ENCODE peak calls at places on chromosomes 4 and X, in seven cellular contexts. W, Q, T, D, S, Y and I are unnamed samples.

GRCh38 chr4:157151711-157152110 is 68.8 kb upstream of the GRIA2 start:
- DNase-seq in Q (no peak), S (no peak), T (no peak), W (no peak), Y (no peak), D (no peak), I (no peak)

GRCh38 chr4:152970102-152970820 is 34.1 kb downstream of the FHDC1 start:
- DNase-seq in T (no peak), W (no peak), S (no peak), Y (no peak), D (no peak), Q (no peak), I (no peak)

GRCh38 chr4:103887191-103887590 is 167.4 kb upstream of the TACR3 start:
- DNase-seq in Q (no peak), D (no peak), Y (no peak), T (no peak), S (no peak), W (no peak), I (no peak)

GRCh38 chrX:39309018-39309620 is 507.9 kb downstream of the MID1IP1 start:
- DNase-seq in T (no peak), Y (peak; percentile 32), D (no peak), W (peak; percentile 51), S (peak; percentile 10), Q (no peak), I (no peak)

GRCh38 chrX:39736219-39737211 is 361.2 kb downstream of the BCOR start:
- DNase-seq in D (peak; percentile 92), T (peak; percentile 33), Y (peak; percentile 76), W (peak; percentile 67), Q (peak; percentile 89), S (no peak), I (peak; percentile 83)

GRCh38 chr4:109044446-109044845 is 258.0 kb downstream of the COL25A1 start:
- DNase-seq in W (no peak), D (no peak), S (no peak), Y (no peak), Q (no peak), T (no peak), I (no peak)

GRCh38 chr4:164997324-164997723 is 19.9 kb upstream of the TRIM61 start:
- DNase-seq in T (no peak), D (no peak), Y (no peak), Q (no peak), S (no peak), W (no peak), I (no peak)

GRCh38 chr4:110510955-110511544 is 35.1 kb downstream of the ENPEP start:
- DNase-seq in W (no peak), T (peak; percentile 11), D (no peak), Y (no peak), S (no peak), Q (no peak), I (no peak)

GRCh38 chr4:179307297-179308136 is 1865.3 kb upstream of the AGA start:
- DNase-seq in D (no peak), S (peak; percentile 30), Y (no peak), W (no peak), T (peak; percentile 1), Q (no peak), I (no peak)

GRCh38 chr4:81290818-81291217 is 75.8 kb upstream of the PRKG2 start:
- DNase-seq in S (no peak), W (no peak), Y (no peak), Q (no peak), T (no peak), D (no peak), I (no peak)

GRCh38 chr4:77798385-77798784 is 20.8 kb downstream of the CNOT6L start:
- DNase-seq in S (no peak), W (no peak), Q (no peak), Y (no peak), T (no peak), D (no peak), I (no peak)

GRCh38 chr4:66606215-66606614 is 935.9 kb upstream of the EPHA5 start:
- DNase-seq in S (no peak), D (no peak), T (no peak), W (no peak), Y (no peak), Q (no peak), I (no peak)

GRCh38 chr4:29243054-29243453 is 1477.1 kb upstream of the PCDH7 start:
- DNase-seq in W (no peak), Q (no peak), S (no peak), Y (no peak), D (no peak), T (no peak), I (no peak)

GRCh38 chrX:51976503-51976902 is 83.1 kb downstream of the MAGED1 start:
- DNase-seq in T (no peak), W (no peak), D (no peak), S (no peak), Q (no peak), Y (no peak), I (no peak)

GRCh38 chr4:6506616-6507140 is 34.3 kb upstream of the PPP2R2C start:
- DNase-seq in D (no peak), Y (no peak), Q (no peak), W (no peak), S (no peak), T (no peak), I (no peak)

GRCh38 chr4:158099686-158100085 is 73.1 kb downstream of the GASK1B start:
- DNase-seq in Q (no peak), D (no peak), S (no peak), T (no peak), Y (no peak), W (no peak), I (no peak)

GRCh38 chr4:108155373-108155772 is 13.4 kb downstream of the LEF1 start:
- DNase-seq in S (no peak), D (no peak), Q (no peak), Y (no peak), T (no peak), W (no peak), I (no peak)

GRCh38 chr4:142850478-142850877 is 4.4 kb upstream of the INPP4B start:
- DNase-seq in W (no peak), T (no peak), Q (no peak), Y (no peak), D (no peak), S (no peak), I (no peak)

GRCh38 chrX:8049827-8050226 is 121.2 kb downstream of the VCX2 start:
- DNase-seq in D (no peak), T (no peak), S (no peak), Q (no peak), W (no peak), Y (no peak), I (no peak)

GRCh38 chr4:92381640-92382039 is 77.9 kb downstream of the GRID2 start:
- DNase-seq in Y (no peak), S (no peak), T (no peak), Q (no peak), W (no peak), D (no peak), I (no peak)

GRCh38 chr4:112648263-112649054 is 11.5 kb downstream of the LARP7 start:
- DNase-seq in Q (no peak), S (no peak), W (no peak), D (no peak), T (no peak), Y (no peak), I (no peak)

GRCh38 chr4:149980125-149980682 is 98.0 kb upstream of the DCLK2 start:
- DNase-seq in D (no peak), W (no peak), T (no peak), S (no peak), Q (no peak), Y (no peak), I (no peak)

GRCh38 chrX:152601848-152602616 is 35.7 kb upstream of the GABRQ start:
- DNase-seq in W (no peak), T (no peak), Y (no peak), S (peak; percentile 4), D (no peak), Q (no peak), I (no peak)

GRCh38 chr4:122606364-122607043 is 14.4 kb downstream of the IL21 start:
- DNase-seq in T (no peak), S (no peak), Q (no peak), Y (no peak), D (no peak), W (no peak), I (no peak)

DNA sequence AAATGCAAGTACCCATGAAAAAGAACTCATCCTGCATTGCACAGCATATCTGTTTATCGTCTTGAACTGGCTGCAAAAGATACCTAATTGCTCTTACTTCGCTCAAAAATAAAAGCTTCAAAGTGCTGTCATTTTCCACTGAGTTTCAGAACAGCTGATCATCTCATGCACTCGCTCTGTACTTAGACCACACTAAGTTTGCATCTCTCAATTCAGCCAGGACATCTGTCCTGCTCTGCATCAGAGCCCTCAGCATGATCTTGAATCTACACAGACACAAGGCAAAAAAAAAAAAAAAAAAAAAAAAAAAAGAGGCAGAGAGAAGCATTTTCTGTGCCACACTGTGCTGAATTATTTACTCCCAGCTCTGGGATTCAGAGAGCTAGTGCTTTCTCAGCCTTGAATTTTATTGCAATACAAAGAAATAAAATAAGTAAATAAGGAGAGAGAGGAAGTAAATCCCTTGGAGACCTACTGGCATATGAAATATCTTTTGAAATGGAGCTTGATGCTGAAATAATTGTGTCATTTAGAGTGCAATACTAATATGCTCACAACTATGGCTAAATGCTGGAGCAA is 81.3 kb downstream of the PPP1R2C start:
- DNase-seq in D (no peak), T (no peak), Q (no peak), S (no peak), W (no peak), Y (no peak), I (no peak)
- H3K27ac ChIP-seq in D (no peak overlapping the region), T (no peak overlapping the region), Q (no peak overlapping the region), S (no peak overlapping the region), W (no peak overlapping the region), Y (no peak overlapping the region), I (no peak overlapping the region)

GRCh38 chr4:184812651-184813181 is 13.1 kb downstream of the ACSL1 start:
- DNase-seq in T (no peak), Q (no peak), D (no peak), W (no peak), Y (no peak), S (no peak), I (no peak)
- TF ChIP-seq CTCF in T (no peak), Q (no peak), D (no peak), W (no peak), Y (no peak), S (no peak), I (no peak)

DNA sequence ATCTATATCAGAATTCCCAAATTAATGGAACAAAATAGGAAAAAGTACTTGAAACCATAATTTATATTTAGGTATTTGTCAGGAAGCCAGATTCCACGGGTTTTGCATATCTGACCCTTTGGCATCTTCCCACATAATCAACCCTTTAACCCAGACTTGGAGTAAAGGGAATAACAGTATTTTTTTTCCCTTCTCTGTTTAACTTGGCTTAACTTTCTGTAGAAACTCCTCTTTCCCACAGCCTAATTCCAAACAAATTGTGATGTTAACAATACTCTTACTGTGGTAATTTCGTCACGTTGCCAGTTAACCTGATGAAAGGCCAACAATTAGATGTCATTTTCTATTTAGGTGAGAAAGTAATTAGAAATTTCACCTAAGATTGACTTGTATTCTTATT is 49.3 kb upstream of the GUCY1A1 start:
- DNase-seq in T (no peak), D (no peak), Q (no peak), S (no peak), Y (no peak), W (no peak), I (no peak)
- H3K27ac ChIP-seq in T (no peak overlapping the region), D (no peak overlapping the region), Q (peak overlapping the region; percentile 46), S (no peak overlapping the region), Y (no peak overlapping the region), W (no peak overlapping the region), I (no peak overlapping the region)

DNA sequence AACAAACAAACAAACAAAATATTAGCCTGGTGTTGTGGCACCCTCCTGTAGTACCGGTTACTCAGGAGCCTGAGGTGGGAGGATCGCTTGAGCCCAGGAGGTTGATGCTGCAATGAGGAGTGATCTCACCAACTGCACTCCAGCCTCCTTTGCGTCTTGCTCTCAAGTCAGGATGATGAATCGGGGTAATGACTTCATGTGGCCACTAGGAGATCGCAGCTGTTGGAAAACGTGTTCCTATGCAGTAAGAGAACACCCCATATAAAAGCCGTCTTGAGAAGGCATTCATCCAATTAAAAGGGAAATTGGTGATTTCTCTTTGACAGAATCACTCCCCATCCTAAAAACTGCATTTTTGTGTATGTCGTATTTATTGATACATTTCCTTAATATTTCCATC is 6.9 kb downstream of the CCNB3 start:
- DNase-seq in W (no peak), S (peak; percentile 4), T (no peak), Y (no peak), D (no peak), Q (no peak), I (no peak)
- TF ChIP-seq CTCF in W (no peak), S (peak; percentile 20), T (peak; percentile 6), Y (no peak), D (peak; percentile 17), Q (no peak), I (peak; percentile 11)